ENCODE peak calls at places on chromosomes 4 and X, in nine cellular contexts. One of them, this sample, is unnamed. For H3K27me3, the result is how much of the 10 kb centered on the place peaks cover.

GRCh38 chrX:119622356-119623232 is 16.4 kb upstream of the NKRF start:
- DNase-seq in iPS DF 6.9: no peak
- DNase-seq in right atrium auricular region: no peak
- DNase-seq in aorta: no peak
- DNase-seq in lower lobe of right lung: no peak
- DNase-seq in tibial artery: peak
- DNase-seq in IMR-90: peak
- DNase-seq in CD4-positive, alpha-beta T cell: no peak
- DNase-seq in right lobe of liver: no peak
- DNase-seq in this sample: no peak

GRCh38 chr4:66331761-66332160 is 661.5 kb upstream of the EPHA5 start:
- DNase-seq in iPS DF 6.9: no peak
- DNase-seq in right atrium auricular region: no peak
- DNase-seq in aorta: no peak
- DNase-seq in lower lobe of right lung: no peak
- DNase-seq in tibial artery: no peak
- DNase-seq in IMR-90: no peak
- DNase-seq in CD4-positive, alpha-beta T cell: no peak
- DNase-seq in right lobe of liver: no peak
- DNase-seq in this sample: no peak

GRCh38 chr4:107098403-107098802 is 62.3 kb upstream of the DKK2 start:
- DNase-seq in iPS DF 6.9: no peak
- DNase-seq in right atrium auricular region: no peak
- DNase-seq in aorta: no peak
- DNase-seq in lower lobe of right lung: no peak
- DNase-seq in tibial artery: no peak
- DNase-seq in IMR-90: no peak
- DNase-seq in CD4-positive, alpha-beta T cell: no peak
- DNase-seq in right lobe of liver: no peak
- DNase-seq in this sample: no peak

GRCh38 chr4:103895876-103896465 is 176.2 kb upstream of the TACR3 start:
- DNase-seq in iPS DF 6.9: no peak
- DNase-seq in right atrium auricular region: no peak
- DNase-seq in aorta: no peak
- DNase-seq in lower lobe of right lung: no peak
- DNase-seq in tibial artery: no peak
- DNase-seq in IMR-90: no peak
- DNase-seq in CD4-positive, alpha-beta T cell: no peak
- DNase-seq in right lobe of liver: no peak
- DNase-seq in this sample: no peak

GRCh38 chrX:340641-341423 is 22.2 kb upstream of the GTPBP6 start:
- DNase-seq in iPS DF 6.9: no peak
- DNase-seq in right atrium auricular region: no peak
- DNase-seq in aorta: peak
- DNase-seq in lower lobe of right lung: peak
- DNase-seq in tibial artery: no peak
- DNase-seq in IMR-90: no peak
- DNase-seq in CD4-positive, alpha-beta T cell: no peak
- DNase-seq in right lobe of liver: peak
- DNase-seq in this sample: no peak

GRCh38 chr4:89784686-89785227 is 52.2 kb downstream of the SNCA start:
- DNase-seq in iPS DF 6.9: no peak
- DNase-seq in right atrium auricular region: no peak
- DNase-seq in aorta: no peak
- DNase-seq in lower lobe of right lung: no peak
- DNase-seq in tibial artery: no peak
- DNase-seq in IMR-90: no peak
- DNase-seq in CD4-positive, alpha-beta T cell: no peak
- DNase-seq in right lobe of liver: no peak
- DNase-seq in this sample: no peak

GRCh38 chr4:53840643-53841042 is 223.8 kb downstream of the CHIC2 start:
- DNase-seq in iPS DF 6.9: no peak
- DNase-seq in right atrium auricular region: no peak
- DNase-seq in aorta: no peak
- DNase-seq in lower lobe of right lung: no peak
- DNase-seq in tibial artery: no peak
- DNase-seq in IMR-90: peak
- DNase-seq in CD4-positive, alpha-beta T cell: no peak
- DNase-seq in right lobe of liver: no peak
- DNase-seq in this sample: no peak

GRCh38 chrX:45801554-45801953 is 600.9 kb upstream of the DIPK2B start:
- DNase-seq in iPS DF 6.9: no peak
- DNase-seq in right atrium auricular region: no peak
- DNase-seq in aorta: no peak
- DNase-seq in lower lobe of right lung: no peak
- DNase-seq in tibial artery: no peak
- DNase-seq in IMR-90: peak
- DNase-seq in CD4-positive, alpha-beta T cell: no peak
- DNase-seq in right lobe of liver: no peak
- DNase-seq in this sample: no peak

GRCh38 chr4:91198951-91199350 is 1071.8 kb downstream of the CCSER1 start:
- DNase-seq in iPS DF 6.9: no peak
- DNase-seq in right atrium auricular region: no peak
- DNase-seq in aorta: no peak
- DNase-seq in lower lobe of right lung: no peak
- DNase-seq in tibial artery: no peak
- DNase-seq in IMR-90: no peak
- DNase-seq in CD4-positive, alpha-beta T cell: no peak
- DNase-seq in right lobe of liver: no peak
- DNase-seq in this sample: no peak

GRCh38 chr4:131644619-131645018 is 1504.5 kb upstream of the PCDH10 start:
- DNase-seq in iPS DF 6.9: peak
- DNase-seq in right atrium auricular region: no peak
- DNase-seq in aorta: no peak
- DNase-seq in lower lobe of right lung: no peak
- DNase-seq in tibial artery: no peak
- DNase-seq in IMR-90: peak
- DNase-seq in CD4-positive, alpha-beta T cell: no peak
- DNase-seq in right lobe of liver: no peak
- DNase-seq in this sample: no peak

GRCh38 chr4:53914313-53915016 is 149.9 kb downstream of the CHIC2 start:
- DNase-seq in iPS DF 6.9: no peak
- DNase-seq in right atrium auricular region: peak
- DNase-seq in aorta: no peak
- DNase-seq in lower lobe of right lung: peak
- DNase-seq in tibial artery: peak
- DNase-seq in IMR-90: peak
- DNase-seq in CD4-positive, alpha-beta T cell: no peak
- DNase-seq in right lobe of liver: no peak
- DNase-seq in this sample: no peak

GRCh38 chr4:68271851-68272756 is 26.6 kb upstream of the TMPRSS11B start:
- DNase-seq in iPS DF 6.9: no peak
- DNase-seq in right atrium auricular region: no peak
- DNase-seq in aorta: no peak
- DNase-seq in lower lobe of right lung: no peak
- DNase-seq in tibial artery: no peak
- DNase-seq in IMR-90: peak
- DNase-seq in CD4-positive, alpha-beta T cell: no peak
- DNase-seq in right lobe of liver: no peak
- DNase-seq in this sample: peak

GRCh38 chr4:17812125-17812524 is 1.3 kb downstream of the NCAPG start:
- DNase-seq in iPS DF 6.9: no peak
- DNase-seq in right atrium auricular region: no peak
- DNase-seq in aorta: no peak
- DNase-seq in lower lobe of right lung: no peak
- DNase-seq in tibial artery: no peak
- DNase-seq in IMR-90: no peak
- DNase-seq in CD4-positive, alpha-beta T cell: no peak
- DNase-seq in right lobe of liver: no peak
- DNase-seq in this sample: no peak

GRCh38 chrX:154419688-154420401 is 8.5 kb downstream of the TAFAZZIN start:
- DNase-seq in iPS DF 6.9: no peak
- DNase-seq in right atrium auricular region: no peak
- DNase-seq in aorta: no peak
- DNase-seq in lower lobe of right lung: no peak
- DNase-seq in tibial artery: no peak
- DNase-seq in IMR-90: no peak
- DNase-seq in CD4-positive, alpha-beta T cell: no peak
- DNase-seq in right lobe of liver: no peak
- DNase-seq in this sample: no peak

DNA sequence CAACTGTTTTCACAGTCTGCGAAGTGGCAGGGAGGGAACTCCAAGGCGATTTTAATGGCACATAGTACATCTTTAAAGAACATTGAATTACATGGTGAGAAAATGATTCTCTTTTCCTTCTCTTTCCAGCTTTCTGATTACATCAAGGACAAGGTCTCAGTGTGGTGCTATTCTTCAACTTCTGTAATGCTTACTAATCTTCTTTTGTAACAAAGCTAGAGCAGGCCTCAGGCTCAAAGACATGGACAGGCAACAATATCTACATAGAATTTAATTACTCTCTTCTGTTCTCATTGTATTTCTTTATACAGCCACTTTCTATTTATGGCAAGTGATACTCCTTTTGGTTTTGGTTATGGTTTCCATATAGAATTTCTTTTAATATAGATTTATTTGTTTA is 48.4 kb downstream of the RTL5 start:
- DNase-seq in iPS DF 6.9: no peak
- DNase-seq in right atrium auricular region: no peak
- DNase-seq in aorta: no peak
- DNase-seq in lower lobe of right lung: no peak
- DNase-seq in tibial artery: no peak
- DNase-seq in IMR-90: no peak
- DNase-seq in CD4-positive, alpha-beta T cell: no peak
- DNase-seq in right lobe of liver: no peak
- DNase-seq in this sample: no peak
- H3K27me3 ChIP-seq in iPS DF 6.9: under half
- H3K27me3 ChIP-seq in right atrium auricular region: under half
- H3K27me3 ChIP-seq in aorta: under half
- H3K27me3 ChIP-seq in lower lobe of right lung: under half
- H3K27me3 ChIP-seq in tibial artery: under half
- H3K27me3 ChIP-seq in IMR-90: half or more
- H3K27me3 ChIP-seq in CD4-positive, alpha-beta T cell: under half
- H3K27me3 ChIP-seq in right lobe of liver: under half
- H3K27me3 ChIP-seq in this sample: under half

DNA sequence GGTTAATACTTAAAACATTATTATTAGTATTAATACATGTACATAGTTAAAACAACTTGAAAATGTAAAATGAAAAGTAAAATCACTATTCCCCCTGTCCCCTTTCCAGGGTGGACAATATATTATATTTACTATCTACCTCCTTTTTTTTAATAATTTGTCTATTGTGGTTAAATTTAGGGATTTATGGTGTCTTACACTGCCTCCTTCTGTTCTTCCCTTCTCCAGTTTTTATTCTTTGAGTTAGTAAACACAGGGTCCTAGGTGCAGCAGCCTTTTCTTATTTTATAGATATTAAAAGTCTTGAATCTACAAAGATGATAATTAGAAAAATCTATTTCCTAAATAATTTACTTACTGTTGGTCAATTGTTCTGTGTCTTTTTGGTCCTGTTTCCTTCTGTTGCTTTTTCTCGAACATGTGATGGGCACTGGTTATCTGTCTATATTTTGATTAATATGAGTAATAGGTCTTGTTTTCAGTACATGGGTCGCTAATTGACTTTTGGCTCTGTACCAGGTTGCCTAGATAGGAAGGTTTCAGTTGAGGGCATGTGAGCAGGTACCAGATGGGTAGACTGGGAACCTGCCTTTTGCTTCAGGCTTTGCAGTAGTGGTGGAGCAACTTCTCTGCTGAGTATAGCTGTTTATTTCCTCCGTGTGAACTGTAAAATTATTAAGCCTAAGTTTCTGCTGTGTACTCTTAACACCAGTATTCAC is 1.1 kb downstream of the NUDT9 start:
- DNase-seq in iPS DF 6.9: no peak
- DNase-seq in right atrium auricular region: no peak
- DNase-seq in aorta: no peak
- DNase-seq in lower lobe of right lung: no peak
- DNase-seq in tibial artery: no peak
- DNase-seq in IMR-90: no peak
- DNase-seq in CD4-positive, alpha-beta T cell: no peak
- DNase-seq in right lobe of liver: no peak
- DNase-seq in this sample: no peak
- H3K27ac ChIP-seq in iPS DF 6.9: no peak
- H3K27ac ChIP-seq in right atrium auricular region: no peak
- H3K27ac ChIP-seq in aorta: no peak
- H3K27ac ChIP-seq in lower lobe of right lung: peak
- H3K27ac ChIP-seq in tibial artery: peak
- H3K27ac ChIP-seq in IMR-90: no peak
- H3K27ac ChIP-seq in CD4-positive, alpha-beta T cell: no peak
- H3K27ac ChIP-seq in right lobe of liver: peak
- H3K27ac ChIP-seq in this sample: no peak

GRCh38 chr4:80192937-80193336 is 4.4 kb upstream of the PRDM8 start:
- DNase-seq in iPS DF 6.9: no peak
- DNase-seq in right atrium auricular region: no peak
- DNase-seq in aorta: no peak
- DNase-seq in lower lobe of right lung: no peak
- DNase-seq in tibial artery: no peak
- DNase-seq in IMR-90: peak
- DNase-seq in CD4-positive, alpha-beta T cell: no peak
- DNase-seq in right lobe of liver: no peak
- DNase-seq in this sample: peak
- H3K27me3 ChIP-seq in iPS DF 6.9: half or more
- H3K27me3 ChIP-seq in right atrium auricular region: under half
- H3K27me3 ChIP-seq in aorta: under half
- H3K27me3 ChIP-seq in lower lobe of right lung: half or more
- H3K27me3 ChIP-seq in tibial artery: half or more
- H3K27me3 ChIP-seq in IMR-90: under half
- H3K27me3 ChIP-seq in CD4-positive, alpha-beta T cell: under half
- H3K27me3 ChIP-seq in right lobe of liver: under half
- H3K27me3 ChIP-seq in this sample: under half

GRCh38 chr4:114600672-114601071 is 2.1 kb downstream of the UGT8 start:
- DNase-seq in iPS DF 6.9: no peak
- DNase-seq in right atrium auricular region: no peak
- DNase-seq in aorta: no peak
- DNase-seq in lower lobe of right lung: no peak
- DNase-seq in tibial artery: no peak
- DNase-seq in IMR-90: no peak
- DNase-seq in CD4-positive, alpha-beta T cell: no peak
- DNase-seq in right lobe of liver: no peak
- DNase-seq in this sample: no peak
- H3K27ac ChIP-seq in iPS DF 6.9: no peak
- H3K27ac ChIP-seq in right atrium auricular region: no peak
- H3K27ac ChIP-seq in aorta: no peak
- H3K27ac ChIP-seq in lower lobe of right lung: no peak
- H3K27ac ChIP-seq in tibial artery: no peak
- H3K27ac ChIP-seq in IMR-90: no peak
- H3K27ac ChIP-seq in CD4-positive, alpha-beta T cell: no peak
- H3K27ac ChIP-seq in right lobe of liver: no peak
- H3K27ac ChIP-seq in this sample: no peak